ENCODE peak calls at places on chromosome X, in six cellular contexts. P is psoas muscle, N is stromal cell of bone marrow, Y is AG08395, R is sciatic nerve, V is kidney glomerular epithelial cell. T is an unnamed sample.

GRCh38 chrX:45070116-45071007 is 130.3 kb downstream of the DIPK2B start:
- DNase-seq in P (no peak), N (peak), Y (peak), R (no peak), V (peak), T (no peak)

GRCh38 chrX:53287493-53288138 is 6.2 kb upstream of the IQSEC2 start:
- DNase-seq in P (peak), N (peak), Y (peak), R (peak), V (peak), T (no peak)

GRCh38 chrX:63128509-63128908 is 222.6 kb downstream of the SPIN4 start:
- DNase-seq in P (no peak), N (peak), Y (no peak), R (no peak), V (peak), T (no peak)

GRCh38 chrX:149512225-149512885 is 7.2 kb upstream of the IDS start:
- DNase-seq in P (peak), N (no peak), Y (peak), R (no peak), V (no peak), T (no peak)

GRCh38 chrX:110086916-110087484 is 84.1 kb downstream of the TMEM164 start:
- DNase-seq in P (no peak), N (peak), Y (peak), R (no peak), V (peak), T (no peak)

GRCh38 chrX:51144828-51145442 is 187.7 kb upstream of the NUDT10 start:
- DNase-seq in P (no peak), N (peak), Y (peak), R (no peak), V (peak), T (no peak)

GRCh38 chrX:10795721-10796120 is 175.3 kb upstream of the MID1 start:
- DNase-seq in P (no peak), N (no peak), Y (no peak), R (no peak), V (no peak), T (no peak)

GRCh38 chrX:17376381-17377046 is 1.5 kb downstream of the NHS start:
- DNase-seq in P (peak), N (no peak), Y (no peak), R (no peak), V (no peak), T (no peak)

GRCh38 chrX:154738013-154738738 is 12.7 kb downstream of the GAB3 start:
- DNase-seq in P (peak), N (no peak), Y (peak), R (no peak), V (no peak), T (no peak)

GRCh38 chrX:79568309-79568708 is 201.2 kb upstream of the ITM2A start:
- DNase-seq in P (no peak), N (no peak), Y (no peak), R (no peak), V (no peak), T (no peak)

GRCh38 chrX:153774576-153775292 is 6.1 kb upstream of the SRPK3 start:
- DNase-seq in P (no peak), N (no peak), Y (no peak), R (no peak), V (no peak), T (no peak)

GRCh38 chrX:10125248-10125615 is 31.5 kb upstream of the CLCN4 start:
- DNase-seq in P (no peak), N (no peak), Y (no peak), R (no peak), V (no peak), T (no peak)

GRCh38 chrX:45771560-45772340 is 571.1 kb upstream of the DIPK2B start:
- DNase-seq in P (no peak), N (no peak), Y (peak), R (no peak), V (no peak), T (no peak)

GRCh38 chrX:57583477-57583876 is 8.3 kb upstream of the ZXDB start:
- DNase-seq in P (no peak), N (no peak), Y (no peak), R (no peak), V (no peak), T (no peak)

GRCh38 chrX:107025538-107025937 is 25.5 kb upstream of the MORC4 start:
- DNase-seq in P (no peak), N (peak), Y (peak), R (no peak), V (peak), T (no peak)

GRCh38 chrX:48076343-48076742 is 4.9 kb upstream of the ZNF630 start:
- DNase-seq in P (no peak), N (no peak), Y (no peak), R (no peak), V (no peak), T (no peak)

GRCh38 chrX:117744958-117745357 is 371.7 kb downstream of the KLHL13 start:
- DNase-seq in P (no peak), N (no peak), Y (no peak), R (no peak), V (no peak), T (no peak)

GRCh38 chrX:114985967-114986592 is 31.3 kb downstream of the IL13RA2 start:
- DNase-seq in P (no peak), N (no peak), Y (peak), R (no peak), V (no peak), T (no peak)

GRCh38 chrX:34491126-34491525 is 166.0 kb downstream of the TMEM47 start:
- DNase-seq in P (no peak), N (no peak), Y (no peak), R (no peak), V (no peak), T (no peak)

GRCh38 chrX:30887721-30888120 is 1.3 kb downstream of the TAB3 start:
- DNase-seq in P (no peak), N (no peak), Y (no peak), R (no peak), V (no peak), T (no peak)

GRCh38 chrX:31483336-31483735 is 411.5 kb upstream of the FTHL17 start:
- DNase-seq in P (no peak), N (no peak), Y (peak), R (no peak), V (no peak), T (no peak)

GRCh38 chrX:118350715-118351114 is 4.8 kb downstream of the WDR44 start:
- DNase-seq in P (no peak), N (no peak), Y (no peak), R (no peak), V (no peak), T (no peak)

GRCh38 chrX:97597954-97598353 is 714.2 kb downstream of the RPA4 start:
- DNase-seq in P (no peak), N (no peak), Y (no peak), R (no peak), V (no peak), T (no peak)

GRCh38 chrX:20438871-20439526 is 172.3 kb upstream of the RPS6KA3 start:
- DNase-seq in P (no peak), N (no peak), Y (no peak), R (no peak), V (no peak), T (no peak)

GRCh38 chrX:115226929-115227328 is 7.0 kb downstream of the LRCH2 start:
- DNase-seq in P (no peak), N (no peak), Y (peak), R (no peak), V (no peak), T (no peak)

T was measured in NCI-H187 treated with DMSO at 0.1 percent for 48 hours.